ENCODE peak calls at places on chromosome 14, in nine cellular contexts. One of them, this sample, is unnamed.

GRCh38 chr14:74519316-74520074 is 25.9 kb downstream of the ISCA2 start:
- ATAC-seq in CD8-positive, alpha-beta T cell: no peak
- ATAC-seq in T-helper 17 cell: no peak
- ATAC-seq in heart left ventricle: no peak
- ATAC-seq in activated CD8-positive, alpha-beta T cell treated with anti-CD3 and anti-CD28 coated beads for 36 hours: no peak
- ATAC-seq in gastrocnemius medialis: no peak
- ATAC-seq in left lung: no peak
- ATAC-seq in natural killer cell: no peak
- ATAC-seq in memory B cell: no peak
- ATAC-seq in this sample: no peak

GRCh38 chr14:52792097-52792415 is 649 bp upstream of the GNPNAT1 start:
- ATAC-seq in CD8-positive, alpha-beta T cell: no peak
- ATAC-seq in T-helper 17 cell: no peak
- ATAC-seq in heart left ventricle: no peak
- ATAC-seq in activated CD8-positive, alpha-beta T cell treated with anti-CD3 and anti-CD28 coated beads for 36 hours: no peak
- ATAC-seq in gastrocnemius medialis: no peak
- ATAC-seq in left lung: no peak
- ATAC-seq in natural killer cell: no peak
- ATAC-seq in memory B cell: no peak
- ATAC-seq in this sample: no peak

GRCh38 chr14:70097576-70098256 is 91.0 kb downstream of the SLC8A3 start:
- ATAC-seq in CD8-positive, alpha-beta T cell: no peak
- ATAC-seq in T-helper 17 cell: no peak
- ATAC-seq in heart left ventricle: no peak
- ATAC-seq in activated CD8-positive, alpha-beta T cell treated with anti-CD3 and anti-CD28 coated beads for 36 hours: no peak
- ATAC-seq in gastrocnemius medialis: peak
- ATAC-seq in left lung: peak
- ATAC-seq in natural killer cell: no peak
- ATAC-seq in memory B cell: no peak
- ATAC-seq in this sample: no peak

GRCh38 chr14:96304956-96305355 is 48.9 kb downstream of the BDKRB1 start:
- ATAC-seq in CD8-positive, alpha-beta T cell: no peak
- ATAC-seq in T-helper 17 cell: no peak
- ATAC-seq in heart left ventricle: no peak
- ATAC-seq in activated CD8-positive, alpha-beta T cell treated with anti-CD3 and anti-CD28 coated beads for 36 hours: no peak
- ATAC-seq in gastrocnemius medialis: no peak
- ATAC-seq in left lung: no peak
- ATAC-seq in natural killer cell: no peak
- ATAC-seq in memory B cell: no peak
- ATAC-seq in this sample: no peak

GRCh38 chr14:42370056-42370455 is 763.4 kb downstream of the LRFN5 start:
- ATAC-seq in CD8-positive, alpha-beta T cell: no peak
- ATAC-seq in T-helper 17 cell: no peak
- ATAC-seq in heart left ventricle: no peak
- ATAC-seq in activated CD8-positive, alpha-beta T cell treated with anti-CD3 and anti-CD28 coated beads for 36 hours: no peak
- ATAC-seq in gastrocnemius medialis: no peak
- ATAC-seq in left lung: no peak
- ATAC-seq in natural killer cell: no peak
- ATAC-seq in memory B cell: no peak
- ATAC-seq in this sample: no peak

GRCh38 chr14:49549881-49550280 is 36.3 kb downstream of the RPS29 start:
- ATAC-seq in CD8-positive, alpha-beta T cell: no peak
- ATAC-seq in T-helper 17 cell: no peak
- ATAC-seq in heart left ventricle: no peak
- ATAC-seq in activated CD8-positive, alpha-beta T cell treated with anti-CD3 and anti-CD28 coated beads for 36 hours: no peak
- ATAC-seq in gastrocnemius medialis: no peak
- ATAC-seq in left lung: no peak
- ATAC-seq in natural killer cell: no peak
- ATAC-seq in memory B cell: no peak
- ATAC-seq in this sample: no peak

GRCh38 chr14:49977126-49977841 is 84.4 kb downstream of the ARF6 start:
- ATAC-seq in CD8-positive, alpha-beta T cell: peak
- ATAC-seq in T-helper 17 cell: peak
- ATAC-seq in heart left ventricle: no peak
- ATAC-seq in activated CD8-positive, alpha-beta T cell treated with anti-CD3 and anti-CD28 coated beads for 36 hours: peak
- ATAC-seq in gastrocnemius medialis: no peak
- ATAC-seq in left lung: no peak
- ATAC-seq in natural killer cell: no peak
- ATAC-seq in memory B cell: peak
- ATAC-seq in this sample: no peak

GRCh38 chr14:49957089-49957852 is 64.4 kb downstream of the ARF6 start:
- ATAC-seq in CD8-positive, alpha-beta T cell: no peak
- ATAC-seq in T-helper 17 cell: no peak
- ATAC-seq in heart left ventricle: no peak
- ATAC-seq in activated CD8-positive, alpha-beta T cell treated with anti-CD3 and anti-CD28 coated beads for 36 hours: no peak
- ATAC-seq in gastrocnemius medialis: no peak
- ATAC-seq in left lung: no peak
- ATAC-seq in natural killer cell: no peak
- ATAC-seq in memory B cell: no peak
- ATAC-seq in this sample: no peak

GRCh38 chr14:92844220-92844619 is 50.1 kb downstream of the GOLGA5 start:
- ATAC-seq in CD8-positive, alpha-beta T cell: no peak
- ATAC-seq in T-helper 17 cell: no peak
- ATAC-seq in heart left ventricle: no peak
- ATAC-seq in activated CD8-positive, alpha-beta T cell treated with anti-CD3 and anti-CD28 coated beads for 36 hours: peak
- ATAC-seq in gastrocnemius medialis: no peak
- ATAC-seq in left lung: no peak
- ATAC-seq in natural killer cell: no peak
- ATAC-seq in memory B cell: no peak
- ATAC-seq in this sample: no peak

GRCh38 chr14:64411001-64411400 is 22.8 kb downstream of the MTHFD1 start:
- ATAC-seq in CD8-positive, alpha-beta T cell: no peak
- ATAC-seq in T-helper 17 cell: no peak
- ATAC-seq in heart left ventricle: no peak
- ATAC-seq in activated CD8-positive, alpha-beta T cell treated with anti-CD3 and anti-CD28 coated beads for 36 hours: no peak
- ATAC-seq in gastrocnemius medialis: no peak
- ATAC-seq in left lung: no peak
- ATAC-seq in natural killer cell: no peak
- ATAC-seq in memory B cell: no peak
- ATAC-seq in this sample: no peak

GRCh38 chr14:103623883-103624482 is 5.0 kb upstream of the KLC1 start:
- ATAC-seq in CD8-positive, alpha-beta T cell: no peak
- ATAC-seq in T-helper 17 cell: no peak
- ATAC-seq in heart left ventricle: no peak
- ATAC-seq in activated CD8-positive, alpha-beta T cell treated with anti-CD3 and anti-CD28 coated beads for 36 hours: no peak
- ATAC-seq in gastrocnemius medialis: no peak
- ATAC-seq in left lung: peak
- ATAC-seq in natural killer cell: no peak
- ATAC-seq in memory B cell: no peak
- ATAC-seq in this sample: no peak

GRCh38 chr14:75077794-75078193 is 8.4 kb downstream of the ZC2HC1C start:
- ATAC-seq in CD8-positive, alpha-beta T cell: no peak
- ATAC-seq in T-helper 17 cell: no peak
- ATAC-seq in heart left ventricle: no peak
- ATAC-seq in activated CD8-positive, alpha-beta T cell treated with anti-CD3 and anti-CD28 coated beads for 36 hours: no peak
- ATAC-seq in gastrocnemius medialis: no peak
- ATAC-seq in left lung: no peak
- ATAC-seq in natural killer cell: no peak
- ATAC-seq in memory B cell: no peak
- ATAC-seq in this sample: no peak

GRCh38 chr14:32542507-32542906 is 213.4 kb downstream of the AKAP6 start:
- ATAC-seq in CD8-positive, alpha-beta T cell: no peak
- ATAC-seq in T-helper 17 cell: no peak
- ATAC-seq in heart left ventricle: peak
- ATAC-seq in activated CD8-positive, alpha-beta T cell treated with anti-CD3 and anti-CD28 coated beads for 36 hours: no peak
- ATAC-seq in gastrocnemius medialis: peak
- ATAC-seq in left lung: peak
- ATAC-seq in natural killer cell: no peak
- ATAC-seq in memory B cell: no peak
- ATAC-seq in this sample: no peak

GRCh38 chr14:21514341-21514740 is 3.2 kb upstream of the METTL3 start:
- ATAC-seq in CD8-positive, alpha-beta T cell: no peak
- ATAC-seq in T-helper 17 cell: no peak
- ATAC-seq in heart left ventricle: no peak
- ATAC-seq in activated CD8-positive, alpha-beta T cell treated with anti-CD3 and anti-CD28 coated beads for 36 hours: no peak
- ATAC-seq in gastrocnemius medialis: no peak
- ATAC-seq in left lung: no peak
- ATAC-seq in natural killer cell: no peak
- ATAC-seq in memory B cell: no peak
- ATAC-seq in this sample: no peak

GRCh38 chr14:50116986-50117385 is 614 bp upstream of the VCPKMT start:
- ATAC-seq in CD8-positive, alpha-beta T cell: no peak
- ATAC-seq in T-helper 17 cell: no peak
- ATAC-seq in heart left ventricle: no peak
- ATAC-seq in activated CD8-positive, alpha-beta T cell treated with anti-CD3 and anti-CD28 coated beads for 36 hours: no peak
- ATAC-seq in gastrocnemius medialis: peak
- ATAC-seq in left lung: peak
- ATAC-seq in natural killer cell: no peak
- ATAC-seq in memory B cell: no peak
- ATAC-seq in this sample: no peak

GRCh38 chr14:34826661-34827060 is 48.5 kb downstream of the BAZ1A start:
- ATAC-seq in CD8-positive, alpha-beta T cell: no peak
- ATAC-seq in T-helper 17 cell: no peak
- ATAC-seq in heart left ventricle: no peak
- ATAC-seq in activated CD8-positive, alpha-beta T cell treated with anti-CD3 and anti-CD28 coated beads for 36 hours: no peak
- ATAC-seq in gastrocnemius medialis: no peak
- ATAC-seq in left lung: no peak
- ATAC-seq in natural killer cell: no peak
- ATAC-seq in memory B cell: no peak
- ATAC-seq in this sample: no peak

GRCh38 chr14:91244501-91244901 is at the start of gene GPR68:
- ATAC-seq in CD8-positive, alpha-beta T cell: no peak
- ATAC-seq in T-helper 17 cell: no peak
- ATAC-seq in heart left ventricle: peak
- ATAC-seq in activated CD8-positive, alpha-beta T cell treated with anti-CD3 and anti-CD28 coated beads for 36 hours: no peak
- ATAC-seq in gastrocnemius medialis: peak
- ATAC-seq in left lung: peak
- ATAC-seq in natural killer cell: no peak
- ATAC-seq in memory B cell: no peak
- ATAC-seq in this sample: peak

GRCh38 chr14:66746316-66747006 is 238.5 kb downstream of the GPHN start:
- ATAC-seq in CD8-positive, alpha-beta T cell: no peak
- ATAC-seq in T-helper 17 cell: no peak
- ATAC-seq in heart left ventricle: peak
- ATAC-seq in activated CD8-positive, alpha-beta T cell treated with anti-CD3 and anti-CD28 coated beads for 36 hours: no peak
- ATAC-seq in gastrocnemius medialis: peak
- ATAC-seq in left lung: peak
- ATAC-seq in natural killer cell: no peak
- ATAC-seq in memory B cell: no peak
- ATAC-seq in this sample: no peak

GRCh38 chr14:50541159-50541567 is 8.8 kb upstream of the MAP4K5 start:
- ATAC-seq in CD8-positive, alpha-beta T cell: no peak
- ATAC-seq in T-helper 17 cell: no peak
- ATAC-seq in heart left ventricle: no peak
- ATAC-seq in activated CD8-positive, alpha-beta T cell treated with anti-CD3 and anti-CD28 coated beads for 36 hours: peak
- ATAC-seq in gastrocnemius medialis: no peak
- ATAC-seq in left lung: no peak
- ATAC-seq in natural killer cell: no peak
- ATAC-seq in memory B cell: no peak
- ATAC-seq in this sample: no peak

GRCh38 chr14:101361044-101361443 is 200.3 kb upstream of the DIO3 start:
- ATAC-seq in CD8-positive, alpha-beta T cell: no peak
- ATAC-seq in T-helper 17 cell: no peak
- ATAC-seq in heart left ventricle: no peak
- ATAC-seq in activated CD8-positive, alpha-beta T cell treated with anti-CD3 and anti-CD28 coated beads for 36 hours: no peak
- ATAC-seq in gastrocnemius medialis: no peak
- ATAC-seq in left lung: no peak
- ATAC-seq in natural killer cell: no peak
- ATAC-seq in memory B cell: peak
- ATAC-seq in this sample: no peak

GRCh38 chr14:63167044-63167443 is 37.2 kb upstream of the RHOJ start:
- ATAC-seq in CD8-positive, alpha-beta T cell: no peak
- ATAC-seq in T-helper 17 cell: no peak
- ATAC-seq in heart left ventricle: no peak
- ATAC-seq in activated CD8-positive, alpha-beta T cell treated with anti-CD3 and anti-CD28 coated beads for 36 hours: no peak
- ATAC-seq in gastrocnemius medialis: no peak
- ATAC-seq in left lung: no peak
- ATAC-seq in natural killer cell: no peak
- ATAC-seq in memory B cell: no peak
- ATAC-seq in this sample: no peak

GRCh38 chr14:77809011-77809410 is 9.1 kb downstream of the ADCK1 start:
- ATAC-seq in CD8-positive, alpha-beta T cell: no peak
- ATAC-seq in T-helper 17 cell: no peak
- ATAC-seq in heart left ventricle: no peak
- ATAC-seq in activated CD8-positive, alpha-beta T cell treated with anti-CD3 and anti-CD28 coated beads for 36 hours: no peak
- ATAC-seq in gastrocnemius medialis: no peak
- ATAC-seq in left lung: no peak
- ATAC-seq in natural killer cell: no peak
- ATAC-seq in memory B cell: no peak
- ATAC-seq in this sample: no peak

GRCh38 chr14:80940146-80940545 is 1.4 kb downstream of the CEP128 start:
- ATAC-seq in CD8-positive, alpha-beta T cell: peak
- ATAC-seq in T-helper 17 cell: peak
- ATAC-seq in heart left ventricle: no peak
- ATAC-seq in activated CD8-positive, alpha-beta T cell treated with anti-CD3 and anti-CD28 coated beads for 36 hours: peak
- ATAC-seq in gastrocnemius medialis: no peak
- ATAC-seq in left lung: no peak
- ATAC-seq in natural killer cell: no peak
- ATAC-seq in memory B cell: no peak
- ATAC-seq in this sample: no peak

GRCh38 chr14:102603293-102603907 is 11.0 kb downstream of the RCOR1 start:
- ATAC-seq in CD8-positive, alpha-beta T cell: no peak
- ATAC-seq in T-helper 17 cell: no peak
- ATAC-seq in heart left ventricle: no peak
- ATAC-seq in activated CD8-positive, alpha-beta T cell treated with anti-CD3 and anti-CD28 coated beads for 36 hours: no peak
- ATAC-seq in gastrocnemius medialis: no peak
- ATAC-seq in left lung: peak
- ATAC-seq in natural killer cell: no peak
- ATAC-seq in memory B cell: no peak
- ATAC-seq in this sample: no peak

GRCh38 chr14:60637490-60638452 is 11.5 kb downstream of the SIX1 start:
- ATAC-seq in CD8-positive, alpha-beta T cell: no peak
- ATAC-seq in T-helper 17 cell: no peak
- ATAC-seq in heart left ventricle: peak
- ATAC-seq in activated CD8-positive, alpha-beta T cell treated with anti-CD3 and anti-CD28 coated beads for 36 hours: peak
- ATAC-seq in gastrocnemius medialis: peak
- ATAC-seq in left lung: peak
- ATAC-seq in natural killer cell: no peak
- ATAC-seq in memory B cell: no peak
- ATAC-seq in this sample: peak

GRCh38 chr14:101559624-101560533 is 1.4 kb upstream of the DIO3 start:
- ATAC-seq in CD8-positive, alpha-beta T cell: no peak
- ATAC-seq in T-helper 17 cell: no peak
- ATAC-seq in heart left ventricle: peak
- ATAC-seq in activated CD8-positive, alpha-beta T cell treated with anti-CD3 and anti-CD28 coated beads for 36 hours: peak
- ATAC-seq in gastrocnemius medialis: peak
- ATAC-seq in left lung: peak
- ATAC-seq in natural killer cell: no peak
- ATAC-seq in memory B cell: no peak
- ATAC-seq in this sample: peak

GRCh38 chr14:52154992-52155655 is 86.3 kb upstream of the NID2 start:
- ATAC-seq in CD8-positive, alpha-beta T cell: peak
- ATAC-seq in T-helper 17 cell: peak
- ATAC-seq in heart left ventricle: no peak
- ATAC-seq in activated CD8-positive, alpha-beta T cell treated with anti-CD3 and anti-CD28 coated beads for 36 hours: peak
- ATAC-seq in gastrocnemius medialis: no peak
- ATAC-seq in left lung: no peak
- ATAC-seq in natural killer cell: peak
- ATAC-seq in memory B cell: no peak
- ATAC-seq in this sample: no peak